ENCODE peak calls at places on chromosomes 16 and 17, in five cellular contexts. L is immature natural killer cell; I is AML-193; F is activated effector memory CD4-positive, alpha-beta T cell treated with anti-CD3 and anti-CD28 coated beads, Interleukin-2, amount 50 U/mL, for 16 hours; E is hypothalamus. J is an unnamed sample.

GRCh38 chr17:63537001-63537400 is 13.3 kb upstream of the DCAF7 start:
- DNase-seq in L (no peak), I (no peak), F (no peak), E (no peak), J (no peak)

GRCh38 chr16:10370096-10370726 is 15.7 kb upstream of the ATF7IP2 start:
- DNase-seq in L (no peak), I (no peak), F (no peak), E (no peak), J (no peak)

GRCh38 chr17:27491713-27492190 is 35.5 kb downstream of the KSR1 start:
- DNase-seq in L (no peak), I (no peak), F (no peak), E (no peak), J (no peak)

GRCh38 chr16:47694543-47694942 is 233.4 kb downstream of the PHKB start:
- DNase-seq in L (no peak), I (no peak), F (no peak), E (no peak), J (no peak)

GRCh38 chr17:77420476-77420803 is 279.7 kb downstream of the SEC14L1 start:
- DNase-seq in L (no peak), I (no peak), F (no peak), E (no peak), J (no peak)

GRCh38 chr17:59848385-59848668 is 44.4 kb downstream of the TUBD1 start:
- DNase-seq in L (no peak), I (no peak), F (peak; percentile 12), E (no peak), J (no peak)

GRCh38 chr16:830107-830870 is 29.8 kb upstream of the GNG13 start:
- DNase-seq in L (no peak), I (no peak), F (no peak), E (no peak), J (no peak)

GRCh38 chr16:54817432-54817831 is 113.2 kb upstream of the IRX5 start:
- DNase-seq in L (no peak), I (peak; percentile 29), F (no peak), E (no peak), J (peak; percentile 42)

GRCh38 chr17:81419333-81419885 is 24.2 kb downstream of the BAHCC1 start:
- DNase-seq in L (no peak), I (no peak), F (no peak), E (peak; percentile 62), J (peak; percentile 98)

GRCh38 chr16:89923640-89924297 is 627 bp downstream of the TUBB3 start:
- DNase-seq in L (no peak), I (no peak), F (no peak), E (peak; percentile 11), J (peak; percentile 71)

GRCh38 chr17:74231846-74232713 is 18.7 kb downstream of the TTYH2 start:
- DNase-seq in L (no peak), I (no peak), F (no peak), E (no peak), J (no peak)

GRCh38 chr17:71329310-71330098 is 791.3 kb upstream of the SOX9 start:
- DNase-seq in L (no peak), I (no peak), F (no peak), E (no peak), J (no peak)

GRCh38 chr16:14564881-14565687 is 65.0 kb downstream of the PARN start:
- DNase-seq in L (no peak), I (no peak), F (no peak), E (no peak), J (no peak)

GRCh38 chr16:80122155-80122554 is 418.6 kb upstream of the DYNLRB2 start:
- DNase-seq in L (no peak), I (no peak), F (no peak), E (no peak), J (no peak)

GRCh38 chr17:20926532-20926931 is 116.3 kb downstream of the USP22 start:
- DNase-seq in L (no peak), I (no peak), F (no peak), E (no peak), J (no peak)

GRCh38 chr17:32854177-32854576 is 22.7 kb downstream of the MYO1D start:
- DNase-seq in L (no peak), I (no peak), F (no peak), E (no peak), J (no peak)

GRCh38 chr16:13961099-13961811 is 41.3 kb downstream of the ERCC4 start:
- DNase-seq in L (no peak), I (no peak), F (no peak), E (no peak), J (no peak)

GRCh38 chr17:49431743-49432142 is 17.1 kb upstream of the PHB1 start:
- DNase-seq in L (no peak), I (no peak), F (no peak), E (no peak), J (no peak)

GRCh38 chr17:73427198-73427597 is 115.4 kb upstream of the CDC42EP4 start:
- DNase-seq in L (no peak), I (no peak), F (no peak), E (no peak), J (no peak)

GRCh38 chr16:3954411-3954921 is 74.0 kb upstream of the CREBBP start:
- DNase-seq in L (no peak), I (no peak), F (no peak), E (no peak), J (no peak)

GRCh38 chr17:63399316-63399715 is 46.8 kb downstream of the CYB561 start:
- DNase-seq in L (no peak), I (no peak), F (no peak), E (no peak), J (peak; percentile 20)

GRCh38 chr16:88017006-88017405 is 65.8 kb downstream of the BANP start:
- DNase-seq in L (no peak), I (no peak), F (peak; percentile 36), E (no peak), J (no peak)

GRCh38 chr16:24821129-24821528 is 24.6 kb upstream of the SLC5A11 start:
- DNase-seq in L (no peak), I (no peak), F (no peak), E (no peak), J (no peak)

GRCh38 chr16:13940397-13940933 is 20.5 kb downstream of the ERCC4 start:
- DNase-seq in L (no peak), I (no peak), F (no peak), E (no peak), J (no peak)

GRCh38 chr17:1535737-1536136 is 19.3 kb upstream of the INPP5K start:
- DNase-seq in L (no peak), I (no peak), F (no peak), E (no peak), J (no peak)

GRCh38 chr16:28264656-28265055 is 27.7 kb upstream of the SBK1 start:
- DNase-seq in L (no peak), I (no peak), F (no peak), E (no peak), J (no peak)

GRCh38 chr16:77211880-77212735 is 12.9 kb downstream of the SYCE1L start:
- DNase-seq in L (peak; percentile 68), I (no peak), F (peak; percentile 92), E (peak; percentile 10), J (peak; percentile 55)

GRCh38 chr16:86231321-86231995 is 278.9 kb upstream of the FOXF1 start:
- DNase-seq in L (no peak), I (no peak), F (no peak), E (no peak), J (peak; percentile 56)

GRCh38 chr16:22141746-22142145 is 20.6 kb upstream of the SDR42E2 start:
- DNase-seq in L (no peak), I (peak; percentile 13), F (no peak), E (no peak), J (peak; percentile 22)

GRCh38 chr16:51952500-51952899 is 594.4 kb downstream of the TOX3 start:
- DNase-seq in L (no peak), I (no peak), F (no peak), E (no peak), J (no peak)

GRCh38 chr17:8057691-8058114 is 18.8 kb downstream of the ALOX15B start:
- DNase-seq in L (peak; percentile 70), I (peak; percentile 65), F (peak; percentile 72), E (peak; percentile 40), J (peak; percentile 37)

GRCh38 chr16:11155284-11155806 is 100.7 kb downstream of the SOCS1 start:
- DNase-seq in L (no peak), I (no peak), F (no peak), E (no peak), J (no peak)

GRCh38 chr16:56513972-56514371 is 5.9 kb downstream of the BBS2 start:
- DNase-seq in L (peak; percentile 39), I (peak; percentile 87), F (peak; percentile 77), E (peak; percentile 53), J (peak; percentile 64)

GRCh38 chr16:57446530-57447141 is 549 bp downstream of the CIAPIN1 start:
- DNase-seq in L (no peak), I (peak; percentile 15), F (no peak), E (peak; percentile 48), J (peak; percentile 53)

GRCh38 chr16:12819126-12820117 is 15.7 kb upstream of the CPPED1 start:
- DNase-seq in L (peak; percentile 56), I (peak; percentile 66), F (peak; percentile 91), E (peak; percentile 61), J (peak; percentile 44)

J was measured in MG63.